ENCODE peak calls at places on chromosomes 13 and 19, in five cellular contexts. P is kidney epithelial cell, C is psoas muscle, J is endothelial cell of umbilical vein, O is heart right ventricle. N is an unnamed sample. For H3K27me3, the result is how much of the 10 kb centered on the place peaks cover.

GRCh38 chr13:79423801-79424642 is 18.0 kb upstream of the RBM26 start:
- DNase-seq in C (no peak), J (peak), P (peak), O (no peak), N (peak)

GRCh38 chr13:44816701-44817684 is 172.3 kb downstream of the NUFIP1 start:
- DNase-seq in P (no peak), O (no peak), C (no peak), J (peak), N (peak)

GRCh38 chr13:43544011-43544410 is 242.8 kb downstream of the ENOX1 start:
- DNase-seq in P (no peak), C (no peak), J (no peak), O (no peak), N (peak)

GRCh38 chr19:19865750-19866598 is at the start of gene ZNF253:
- DNase-seq in O (peak), J (peak), C (peak), P (peak), N (peak)

GRCh38 chr19:4976412-4977298 is 7.7 kb downstream of the KDM4B start:
- DNase-seq in P (peak), O (peak), C (peak), J (peak), N (peak)

GRCh38 chr19:56261145-56261544 is 11.4 kb upstream of the EDDM13 start:
- DNase-seq in O (no peak), P (no peak), J (peak), C (no peak), N (no peak)

GRCh38 chr19:4208385-4209094 is 20.8 kb upstream of the EBI3 start:
- DNase-seq in J (no peak), O (no peak), P (no peak), C (no peak), N (peak)

GRCh38 chr13:26010487-26011207 is 41.2 kb downstream of the SHISA2 start:
- DNase-seq in C (no peak), O (no peak), J (no peak), P (no peak), N (no peak)

GRCh38 chr13:26614721-26615120 is 57.2 kb downstream of the WASF3 start:
- DNase-seq in J (no peak), C (no peak), P (no peak), O (no peak), N (no peak)

GRCh38 chr19:18496167-18496979 is 25.5 kb downstream of the ELL start:
- DNase-seq in O (peak), J (no peak), P (peak), C (no peak), N (peak)

GRCh38 chr13:75704942-75705320 is 68.8 kb downstream of the LMO7 start:
- DNase-seq in P (no peak), C (no peak), O (no peak), J (no peak), N (peak)

GRCh38 chr13:110593430-110594130 is 21.8 kb upstream of the NAXD start:
- DNase-seq in J (peak), O (no peak), C (no peak), P (peak), N (peak)

GRCh38 chr13:99315186-99315585 is 8.0 kb upstream of the GPR183 start:
- DNase-seq in P (no peak), C (no peak), O (no peak), J (no peak), N (no peak)

GRCh38 chr13:65378943-65379519 is 1851.1 kb downstream of the PCDH9 start:
- DNase-seq in O (no peak), C (no peak), P (no peak), J (peak), N (peak)

GRCh38 chr13:35857769-35858168 is 273.4 kb downstream of the DCLK1 start:
- DNase-seq in P (no peak), J (no peak), O (no peak), C (no peak), N (no peak)

GRCh38 chr13:75222031-75222430 is 259.9 kb downstream of the TBC1D4 start:
- DNase-seq in C (no peak), J (no peak), O (no peak), P (no peak), N (peak)

GRCh38 chr19:35216026-35216832 is 12.3 kb downstream of the FAM187B start:
- DNase-seq in P (no peak), J (no peak), O (no peak), C (no peak), N (peak)

GRCh38 chr13:59568306-59568705 is 595.4 kb downstream of the DIAPH3 start:
- DNase-seq in J (peak), O (no peak), P (no peak), C (no peak), N (no peak)

GRCh38 chr19:41031926-41032325 is 40.8 kb downstream of the CYP2B6 start:
- DNase-seq in O (no peak), P (no peak), J (no peak), C (no peak), N (peak)

GRCh38 chr19:15640294-15640903 is at the start of gene CYP4F3:
- DNase-seq in J (no peak), O (peak), C (no peak), P (no peak), N (peak)

DNA sequence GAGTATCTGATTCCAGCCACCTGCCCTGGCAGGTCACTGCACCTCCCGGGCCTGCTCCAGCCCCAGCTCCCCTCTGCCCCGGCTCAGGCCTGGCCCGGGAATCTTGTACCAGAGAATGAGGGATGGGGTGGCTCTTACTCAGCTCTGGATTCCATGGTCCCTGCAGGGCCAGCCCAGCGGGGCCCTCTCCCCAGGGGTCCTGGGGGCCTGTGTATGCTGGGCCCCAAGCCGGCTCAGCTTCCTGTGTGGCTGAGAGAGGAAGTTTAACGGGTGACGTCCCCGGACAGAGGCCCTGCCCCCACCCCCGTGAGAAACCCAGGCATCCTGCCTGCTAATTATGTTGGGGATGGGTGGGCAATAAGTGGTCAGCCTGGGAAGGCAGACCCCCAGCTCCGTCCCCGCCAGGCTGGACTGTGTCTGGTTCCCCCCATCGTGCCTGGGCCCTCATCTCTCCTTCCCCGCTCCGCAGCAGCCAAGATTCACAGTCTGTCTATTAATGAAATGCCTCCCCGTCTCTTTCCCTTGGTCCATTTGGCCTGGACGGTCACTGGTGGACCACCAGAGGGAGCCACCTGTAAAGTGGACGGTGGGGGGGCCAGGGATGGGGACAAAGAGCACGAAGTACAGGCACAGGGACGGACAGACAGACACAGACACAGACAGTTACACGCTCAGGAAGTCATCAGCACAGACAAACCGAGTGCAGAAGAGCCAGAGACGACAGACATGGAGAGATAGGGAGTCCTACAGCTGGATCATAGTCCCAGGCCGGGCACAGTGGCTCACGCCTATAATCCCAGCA is at the start of gene DENND1C:
- DNase-seq in P (no peak), C (no peak), O (peak), J (peak), N (no peak)
- TF ChIP-seq CTCF in P (peak), C (peak), O (peak), J (peak), N (peak)

GRCh38 chr13:46179576-46180368 is 2.2 kb downstream of the LCP1 start:
- DNase-seq in O (peak), C (peak), P (no peak), J (no peak), N (no peak)

GRCh38 chr13:46176756-46177155 is 5.2 kb downstream of the LCP1 start:
- DNase-seq in P (no peak), J (no peak), O (no peak), C (no peak), N (no peak)

GRCh38 chr13:46178143-46178542 is 3.8 kb downstream of the LCP1 start:
- DNase-seq in C (no peak), O (no peak), P (no peak), J (no peak), N (no peak)

GRCh38 chr13:46180393-46180792 is 1.6 kb downstream of the LCP1 start:
- DNase-seq in J (no peak), C (no peak), P (no peak), O (no peak), N (no peak)

GRCh38 chr13:46178821-46179220 is 3.2 kb downstream of the LCP1 start:
- DNase-seq in J (no peak), C (no peak), P (no peak), O (no peak), N (no peak)
- H3K4me3 ChIP-seq in J (no peak), C (no peak), P (no peak), O (no peak), N (no peak)

GRCh38 chr13:112210401-112210800 is 143.5 kb downstream of the SOX1 start:
- DNase-seq in J (no peak), P (no peak), C (no peak), O (no peak), N (no peak)
- H3K27me3 ChIP-seq in J (under half), P (under half), C (under half), O (half or more), N (under half)

DNA sequence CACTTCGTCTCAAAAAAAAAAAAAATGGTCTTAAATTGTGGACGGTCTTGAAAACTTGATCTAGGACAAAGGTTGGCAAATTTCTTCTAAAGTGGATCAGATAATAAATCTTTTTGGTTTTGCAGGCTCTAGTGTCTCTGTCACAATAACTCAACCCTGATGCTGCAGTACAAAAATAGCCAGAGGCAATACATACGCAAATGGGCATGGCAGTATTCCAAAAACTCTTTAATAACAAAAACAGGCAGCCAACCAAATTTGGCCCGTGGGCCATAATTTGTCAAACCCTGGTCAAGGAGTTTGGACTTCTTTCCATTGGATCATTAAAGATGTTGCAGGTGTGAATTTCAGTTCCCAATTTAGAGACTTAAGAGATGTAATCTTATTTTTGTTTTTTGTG is 93.5 kb upstream of the MRI1 start:
- DNase-seq in C (no peak), O (no peak), P (no peak), J (no peak), N (no peak)
- TF ChIP-seq CTCF in C (no peak), O (no peak), P (no peak), J (no peak), N (no peak)

DNA sequence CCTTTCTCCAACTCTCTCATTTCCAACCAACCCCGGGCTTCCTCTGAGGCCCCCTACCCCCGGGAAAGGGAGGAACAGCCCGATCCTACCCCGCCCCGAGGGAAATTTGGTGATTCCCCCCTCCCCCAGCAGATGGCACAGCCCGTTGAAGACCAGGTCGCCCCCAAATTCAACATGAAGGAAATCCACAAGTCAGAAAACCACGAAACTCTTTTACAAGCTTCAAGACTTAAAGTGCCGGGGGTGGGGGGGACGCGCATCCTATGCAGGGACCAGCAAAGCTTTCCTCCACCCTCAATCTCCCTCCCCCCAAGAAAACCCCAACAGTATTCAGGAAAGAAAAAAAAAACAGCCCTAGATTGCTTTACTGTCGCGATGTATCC is 1.8 kb downstream of the TCF3 start:
- DNase-seq in O (no peak), P (no peak), C (no peak), J (peak), N (no peak)
- H3K4me3 ChIP-seq in O (peak), P (peak), C (peak), J (peak), N (peak)

GRCh38 chr19:7869453-7869909 is 4.7 kb downstream of the PRR36 start:
- DNase-seq in C (peak), J (peak), O (peak), P (no peak), N (peak)
- H3K27me3 ChIP-seq in C (under half), J (under half), O (half or more), P (under half), N (under half)

GRCh38 chr13:114234645-114235421 is at the start of gene CDC16:
- DNase-seq in O (peak), C (peak), J (peak), P (peak), N (peak)
- TF ChIP-seq CTCF in O (peak), C (peak), J (peak), P (no peak), N (peak)

GRCh38 chr13:52411629-52412028 is 5.7 kb upstream of the THSD1 start:
- DNase-seq in P (peak), J (no peak), C (no peak), O (no peak), N (peak)

GRCh38 chr13:52412128-52412527 is 6.2 kb upstream of the THSD1 start:
- DNase-seq in C (no peak), O (no peak), J (no peak), P (no peak), N (no peak)

GRCh38 chr13:52405369-52405766 is 604 bp downstream of the THSD1 start:
- DNase-seq in C (peak), O (no peak), J (peak), P (no peak), N (no peak)

GRCh38 chr13:52405767-52406494 is at the start of gene THSD1:
- DNase-seq in O (peak), J (peak), P (no peak), C (peak), N (peak)

DNA sequence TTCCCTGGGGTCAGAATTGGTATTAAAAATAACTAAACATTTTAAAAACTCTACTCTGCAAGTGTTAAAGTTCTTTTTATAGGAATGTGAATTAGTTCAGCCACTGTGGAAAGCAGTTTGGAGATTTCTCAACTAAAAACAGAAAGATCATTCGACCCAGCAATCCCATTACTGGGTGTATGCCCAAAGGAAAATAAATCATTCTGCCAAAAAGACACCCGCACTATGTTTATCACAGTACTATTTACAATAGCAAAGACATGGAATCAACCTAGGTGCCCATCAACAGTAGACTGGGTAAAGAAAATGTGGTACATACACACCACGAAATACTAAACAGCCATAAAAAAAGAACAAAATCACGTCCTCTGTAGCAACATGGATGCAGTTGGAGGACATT is 657 bp upstream of the THSD1 start:
- DNase-seq in J (no peak), O (no peak), C (no peak), P (no peak), N (no peak)
- H3K4me3 ChIP-seq in J (no peak), O (peak), C (peak), P (no peak), N (no peak)

DNA sequence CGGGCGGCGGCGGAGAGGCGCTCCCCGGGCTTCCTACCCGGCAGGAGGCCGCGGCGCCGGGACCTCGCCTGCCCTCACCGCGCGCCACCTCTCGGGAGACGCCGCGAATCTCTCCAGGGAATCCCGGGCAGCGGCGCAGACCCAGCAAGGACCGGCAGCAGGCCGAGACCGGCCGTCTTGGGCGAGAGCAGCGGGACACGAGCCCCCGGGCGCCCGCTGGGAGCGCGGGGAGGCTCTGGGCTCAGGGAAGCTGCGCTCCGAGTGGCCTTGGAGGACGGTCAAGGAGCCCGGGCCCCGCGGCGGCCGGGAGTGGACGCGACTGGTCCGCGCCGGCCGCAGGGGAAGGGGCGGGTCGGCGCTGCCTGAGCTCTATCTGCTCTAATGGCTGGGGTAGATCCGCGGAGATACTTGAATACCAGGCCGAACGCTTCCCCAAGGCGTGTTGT is 14.7 kb downstream of the CDX2 start:
- DNase-seq in J (peak), O (no peak), C (no peak), P (no peak), N (no peak)
- H3K27me3 ChIP-seq in J (half or more), O (half or more), C (under half), P (under half), N (under half)